ENCODE peak calls at places on chromosomes 3 and 15, in five cellular contexts. Y, V, R, O and Q are unnamed samples.

GRCh38 chr3:38029400-38030125 is at the start of gene PLCD1:
- DNase-seq in O (peak), R (no peak), V (peak), Y (no peak), Q (no peak)

GRCh38 chr3:106018111-106018510 is 149.3 kb upstream of the CBLB start:
- DNase-seq in Y (no peak), V (no peak), R (no peak), O (no peak), Q (no peak)

GRCh38 chr3:187713504-187713903 is 11.1 kb upstream of the RTP2 start:
- DNase-seq in V (no peak), O (no peak), R (no peak), Y (no peak), Q (no peak)

GRCh38 chr3:158659454-158660237 is 12.8 kb downstream of the LXN start:
- DNase-seq in V (peak), R (no peak), O (peak), Y (no peak), Q (peak)

GRCh38 chr3:171614318-171614967 is 154.2 kb upstream of the TNIK start:
- DNase-seq in V (peak), O (peak), Y (no peak), R (no peak), Q (no peak)

GRCh38 chr3:127518456-127519081 is 72.0 kb downstream of the TPRA1 start:
- DNase-seq in V (no peak), Y (no peak), O (no peak), R (no peak), Q (no peak)

GRCh38 chr3:190608850-190609589 is 95.1 kb downstream of the IL1RAP start:
- DNase-seq in R (no peak), O (no peak), V (no peak), Y (no peak), Q (no peak)

GRCh38 chr3:112130638-112130993 is 2.4 kb downstream of the GCSAM start:
- DNase-seq in Y (no peak), R (no peak), O (no peak), V (no peak), Q (no peak)

GRCh38 chr3:113295463-113295862 is 84.1 kb downstream of the BOC start:
- DNase-seq in R (no peak), V (no peak), O (no peak), Y (no peak), Q (no peak)

GRCh38 chr15:29021901-29022300 is 136.1 kb downstream of the APBA2 start:
- DNase-seq in Y (no peak), V (no peak), O (no peak), R (no peak), Q (no peak)

GRCh38 chr15:77964193-77964592 is 113.3 kb downstream of the TBC1D2B start:
- DNase-seq in V (no peak), O (no peak), R (no peak), Y (no peak), Q (no peak)

GRCh38 chr3:35673017-35673416 is 33.7 kb downstream of the ARPP21 start:
- DNase-seq in Y (no peak), R (no peak), O (no peak), V (no peak), Q (no peak)

GRCh38 chr3:97863025-97863424 is 41.2 kb downstream of the CRYBG3 start:
- DNase-seq in R (no peak), Y (no peak), V (peak), O (no peak), Q (no peak)

GRCh38 chr3:45635475-45636256 is 41.1 kb downstream of the LIMD1 start:
- DNase-seq in R (no peak), V (peak), Y (no peak), O (no peak), Q (no peak)

GRCh38 chr3:107910713-107911259 is 180.0 kb downstream of the CD47 start:
- DNase-seq in Y (no peak), R (no peak), V (no peak), O (no peak), Q (no peak)

GRCh38 chr3:155846119-155846518 is 8.1 kb downstream of the SLC33A1 start:
- DNase-seq in O (no peak), Y (no peak), R (no peak), V (no peak), Q (no peak)

GRCh38 chr3:138850151-138850550 is 15.4 kb upstream of the PIK3CB start:
- DNase-seq in O (no peak), R (no peak), V (peak), Y (no peak), Q (no peak)

GRCh38 chr15:75578206-75578947 is 738 bp downstream of the PTPN9 start:
- DNase-seq in V (no peak), Y (no peak), R (no peak), O (peak), Q (no peak)

GRCh38 chr3:35305406-35305805 is 333.9 kb upstream of the ARPP21 start:
- DNase-seq in R (no peak), O (no peak), Y (no peak), V (no peak), Q (no peak)

GRCh38 chr15:85920926-85921325 is 126.2 kb upstream of the KLHL25 start:
- DNase-seq in R (no peak), V (no peak), O (no peak), Y (no peak), Q (no peak)

GRCh38 chr15:78313383-78313782 is 14.0 kb upstream of the SKIC8 start:
- DNase-seq in Y (no peak), V (no peak), R (no peak), O (no peak), Q (no peak)

GRCh38 chr3:113867506-113867905 is 28.9 kb downstream of the GRAMD1C start:
- DNase-seq in Y (no peak), R (no peak), V (peak), O (no peak), Q (peak)

GRCh38 chr15:71080705-71081104 is 34.6 kb upstream of the THSD4 start:
- DNase-seq in V (peak), R (no peak), O (no peak), Y (no peak), Q (no peak)

GRCh38 chr3:60363817-60364216 is 887.4 kb downstream of the FHIT start:
- DNase-seq in O (no peak), V (peak), R (no peak), Y (no peak), Q (no peak)

GRCh38 chr15:59339252-59339672 is 33.4 kb downstream of the MYO1E start:
- DNase-seq in R (no peak), V (peak), O (no peak), Y (no peak), Q (no peak)

GRCh38 chr3:34807611-34808010 is 831.7 kb upstream of the ARPP21 start:
- DNase-seq in Y (no peak), V (no peak), R (no peak), O (no peak), Q (no peak)

GRCh38 chr3:50625879-50626182 is 8.9 kb downstream of the MAPKAPK3 start:
- DNase-seq in Y (no peak), V (no peak), O (no peak), R (no peak), Q (no peak)

GRCh38 chr15:96487245-96487644 is 156.7 kb downstream of the NR2F2 start:
- DNase-seq in V (no peak), Y (no peak), R (no peak), O (no peak), Q (no peak)

GRCh38 chr3:53772562-53773329 is 73.5 kb downstream of the CHDH start:
- DNase-seq in V (no peak), R (no peak), O (no peak), Y (no peak), Q (no peak)